ENCODE peak calls at places on chromosomes 7 and 10, in four cellular contexts. V is mesenchymal stem cell, B is IMR-90, H is neuronal stem cell. U is an unnamed sample.

GRCh38 chr10:77726301-77726700 is 88.7 kb upstream of the KCNMA1 start:
- DNase-seq in V (no peak), H (no peak), B (no peak), U (no peak)

GRCh38 chr7:30697716-30698460 is 15.6 kb upstream of the CRHR2 start:
- DNase-seq in V (peak), H (no peak), B (no peak), U (peak)

GRCh38 chr7:43513236-43513635 is 69.7 kb upstream of the STK17A start:
- DNase-seq in B (no peak), H (no peak), V (no peak), U (no peak)

GRCh38 chr10:62594093-62594520 is 210.4 kb upstream of the ADO start:
- DNase-seq in H (peak), V (peak), B (peak), U (peak)

GRCh38 chr7:148901178-148901577 is 17.1 kb upstream of the EZH2 start:
- DNase-seq in B (no peak), V (no peak), H (no peak), U (no peak)

GRCh38 chr10:77296534-77297369 is 340.9 kb downstream of the KCNMA1 start:
- DNase-seq in H (no peak), V (no peak), B (no peak), U (no peak)

GRCh38 chr7:157397751-157398691 is 61.2 kb downstream of the DNAJB6 start:
- DNase-seq in B (peak), V (peak), H (peak), U (peak)

GRCh38 chr7:13639416-13639815 is 350.1 kb downstream of the ETV1 start:
- DNase-seq in B (no peak), V (no peak), H (no peak), U (no peak)

GRCh38 chr10:111100198-111100597 is 23.4 kb downstream of the ADRA2A start:
- DNase-seq in H (no peak), B (no peak), V (no peak), U (no peak)

GRCh38 chr7:44058759-44059218 is 6.6 kb downstream of the PGAM2 start:
- DNase-seq in V (no peak), B (no peak), H (no peak), U (no peak)

GRCh38 chr10:132062641-132063390 is 2.9 kb upstream of the JAKMIP3 start:
- DNase-seq in V (no peak), H (no peak), B (no peak), U (no peak)

GRCh38 chr10:103648951-103649532 is 155.5 kb downstream of the NEURL1 start:
- DNase-seq in V (no peak), H (no peak), B (peak), U (no peak)

GRCh38 chr7:42932861-42933591 is 850 bp downstream of the MRPL32 start:
- DNase-seq in B (peak), H (peak), V (peak), U (no peak)

GRCh38 chr7:49563693-49564378 is 209.6 kb upstream of the VWC2 start:
- DNase-seq in B (no peak), V (no peak), H (no peak), U (no peak)

GRCh38 chr7:154929006-154929726 is 73.8 kb downstream of the PAXIP1 start:
- DNase-seq in V (no peak), B (no peak), H (no peak), U (no peak)

GRCh38 chr10:111295788-111296187 is 219.0 kb downstream of the ADRA2A start:
- DNase-seq in B (no peak), H (no peak), V (peak), U (no peak)

GRCh38 chr10:29517352-29517923 is 117.3 kb downstream of the SVIL start:
- DNase-seq in V (peak), H (peak), B (peak), U (peak)

GRCh38 chr10:51137741-51138529 is 63.6 kb downstream of the PRKG1 start:
- DNase-seq in B (peak), V (peak), H (no peak), U (no peak)

GRCh38 chr7:128939075-128939860 is 1.5 kb downstream of the IRF5 start:
- DNase-seq in B (no peak), H (no peak), V (no peak), U (no peak)

GRCh38 chr7:28573059-28573553 is 160.8 kb downstream of the CREB5 start:
- DNase-seq in B (peak), H (no peak), V (no peak), U (no peak)

GRCh38 chr10:72261323-72262018 is 12.3 kb upstream of the DDIT4 start:
- DNase-seq in V (no peak), B (no peak), H (no peak), U (no peak)

GRCh38 chr10:23338155-23338828 is 6.3 kb downstream of the C10orf67 start:
- DNase-seq in H (no peak), B (peak), V (peak), U (peak)

GRCh38 chr7:85074-85945 is 107.1 kb upstream of the FAM20C start:
- DNase-seq in H (no peak), B (peak), V (no peak), U (peak)

GRCh38 chr10:48400129-48400849 is 93.8 kb downstream of the MAPK8 start:
- DNase-seq in V (peak), B (peak), H (no peak), U (no peak)

GRCh38 chr7:2719007-2719406 is 31.0 kb downstream of the AMZ1 start:
- DNase-seq in V (no peak), B (no peak), H (no peak), U (peak)

GRCh38 chr10:115432188-115432819 is 339.1 kb downstream of the ATRNL1 start:
- DNase-seq in V (peak), B (peak), H (no peak), U (no peak)

GRCh38 chr10:93576888-93577287 is 10.4 kb downstream of the FFAR4 start:
- DNase-seq in H (no peak), V (no peak), B (no peak), U (no peak)

GRCh38 chr10:82463165-82463564 is 588.2 kb downstream of the NRG3 start:
- DNase-seq in V (no peak), H (no peak), B (no peak), U (no peak)

GRCh38 chr10:2861632-2862210 is 205.6 kb upstream of the PFKP start:
- DNase-seq in B (no peak), V (no peak), H (no peak), U (no peak)

GRCh38 chr7:90720970-90721768 is 125.0 kb downstream of the CDK14 start:
- DNase-seq in V (peak), H (no peak), B (peak), U (no peak)

GRCh38 chr7:47453093-47454056 is 128.5 kb downstream of the TNS3 start:
- DNase-seq in B (peak), H (no peak), V (peak), U (no peak)

GRCh38 chr10:92747600-92747999 is 57.8 kb downstream of the HHEX start:
- DNase-seq in H (no peak), V (no peak), B (no peak), U (no peak)

DNA sequence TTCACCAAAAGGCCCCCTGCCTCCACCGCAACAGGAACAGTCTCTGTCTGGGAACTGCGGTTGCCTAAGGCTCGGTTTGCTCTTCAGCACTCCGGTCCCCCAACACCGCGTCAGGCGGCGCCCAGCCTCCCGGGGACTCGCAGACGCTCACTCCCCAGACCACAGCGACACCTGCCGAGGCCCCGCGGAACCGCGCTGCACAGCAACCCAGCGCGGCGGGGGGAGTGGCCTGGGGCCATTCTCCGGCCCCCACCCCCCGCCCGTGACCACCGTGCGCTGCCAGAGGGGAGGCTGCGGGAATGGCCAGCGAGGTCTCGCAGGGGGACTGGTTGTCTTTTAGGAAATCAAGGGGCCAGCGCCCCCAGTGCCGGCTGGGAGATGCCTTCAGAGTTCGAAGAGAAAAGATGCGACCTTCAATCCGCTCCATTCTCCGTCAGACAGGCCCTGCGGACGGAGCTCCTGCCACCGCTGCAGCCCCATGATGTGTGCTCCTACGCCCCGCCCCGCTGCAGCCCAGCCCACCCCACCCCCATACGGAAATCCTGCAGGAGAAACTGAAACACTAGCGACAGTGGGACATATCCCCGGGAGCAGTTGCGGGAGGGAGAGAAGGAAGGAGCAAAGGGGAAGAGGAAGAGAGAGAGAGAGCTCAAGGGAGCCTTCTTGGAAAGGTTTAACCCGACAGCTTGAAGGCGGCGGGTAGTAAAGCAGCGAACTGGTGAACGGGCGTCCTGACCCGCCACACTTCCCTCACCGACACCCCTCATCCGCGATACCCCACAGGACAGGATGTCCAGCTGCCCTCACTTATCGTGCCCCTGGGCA is 137.4 kb upstream of the CDCA7L start:
- DNase-seq in B (peak), V (peak), H (peak), U (peak)
- H2BK120ac ChIP-seq in B (peak), V (peak), H (no peak), U (no peak)

GRCh38 chr7:124196519-124196918 is 163.7 kb upstream of the TMEM229A start:
- DNase-seq in H (no peak), V (no peak), B (no peak), U (no peak)
- H2BK120ac ChIP-seq in H (no peak), V (no peak), B (no peak), U (no peak)

GRCh38 chr10:102420810-102421644 is at the start of gene FBXL15:
- DNase-seq in H (peak), B (peak), V (peak), U (peak)
- H2BK120ac ChIP-seq in H (no peak), B (peak), V (no peak), U (no peak)

GRCh38 chr10:25556457-25556856 is 377.6 kb upstream of the MYO3A start:
- DNase-seq in V (peak), H (no peak), B (peak), U (no peak)
- H2BK120ac ChIP-seq in V (no peak), H (no peak), B (no peak), U (no peak)

DNA sequence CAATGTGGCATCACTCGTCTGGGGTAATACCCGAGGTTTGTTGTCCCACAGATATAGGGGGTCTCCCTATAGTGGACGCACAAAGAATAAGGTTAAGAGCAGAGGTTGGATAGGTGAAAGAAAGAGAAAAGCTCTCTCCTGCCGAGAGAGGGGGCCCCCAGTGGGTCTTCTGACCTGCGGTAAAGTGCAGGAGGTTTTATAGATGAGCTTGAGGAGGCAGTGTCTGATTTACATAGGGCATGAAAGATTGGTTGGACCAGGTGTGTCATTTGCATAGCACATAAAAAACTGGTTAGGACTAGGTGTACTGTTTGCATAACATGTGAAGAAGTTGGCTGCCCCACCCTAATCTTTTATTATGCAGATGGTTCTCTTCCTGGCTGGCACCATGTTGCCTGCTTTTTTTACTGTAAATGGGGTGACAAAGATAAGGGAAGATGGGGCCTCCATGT is 11.8 kb downstream of the CYP3A43 start:
- DNase-seq in H (no peak), B (no peak), V (no peak), U (peak)
- H2BK120ac ChIP-seq in H (no peak), B (no peak), V (no peak), U (no peak)

GRCh38 chr7:31974351-31974750 is 95.9 kb downstream of the PDE1C start:
- DNase-seq in B (no peak), H (no peak), V (no peak), U (no peak)
- H2BK120ac ChIP-seq in B (peak), H (no peak), V (no peak), U (no peak)

GRCh38 chr7:50791921-50792341 is 9.2 kb upstream of the GRB10 start:
- DNase-seq in V (peak), H (no peak), B (peak), U (no peak)

GRCh38 chr7:50793947-50794570 is 11.4 kb upstream of the GRB10 start:
- DNase-seq in V (no peak), H (no peak), B (no peak), U (no peak)

GRCh38 chr7:50793115-50793946 is 10.6 kb upstream of the GRB10 start:
- DNase-seq in B (peak), V (peak), H (peak), U (peak)

GRCh38 chr7:50791363-50791762 is 8.7 kb upstream of the GRB10 start:
- DNase-seq in H (no peak), V (no peak), B (no peak), U (no peak)

GRCh38 chr7:50792342-50793114 is 9.8 kb upstream of the GRB10 start:
- DNase-seq in V (peak), H (no peak), B (peak), U (no peak)
- H2BK120ac ChIP-seq in V (peak), H (no peak), B (peak), U (no peak)

GRCh38 chr10:11797281-11797680 is 25.9 kb upstream of the PROSER2 start:
- DNase-seq in H (no peak), V (no peak), B (no peak), U (no peak)
- H2BK120ac ChIP-seq in H (no peak), V (no peak), B (no peak), U (no peak)

GRCh38 chr10:128627811-128628210 is 501.6 kb upstream of the MKI67 start:
- DNase-seq in B (no peak), H (no peak), V (no peak), U (no peak)

GRCh38 chr10:128626397-128627060 is 500.3 kb upstream of the MKI67 start:
- DNase-seq in B (no peak), V (no peak), H (no peak), U (peak)

GRCh38 chr10:128624656-128625530 is 498.7 kb upstream of the MKI67 start:
- DNase-seq in B (no peak), V (no peak), H (no peak), U (no peak)

GRCh38 chr10:128623776-128624175 is 497.6 kb upstream of the MKI67 start:
- DNase-seq in V (no peak), H (no peak), B (no peak), U (no peak)

GRCh38 chr10:128625926-128626325 is 499.7 kb upstream of the MKI67 start:
- DNase-seq in V (no peak), B (no peak), H (no peak), U (no peak)
- H2BK120ac ChIP-seq in V (no peak), B (no peak), H (no peak), U (no peak)

U was measured in H9.